ENCODE peak calls at places on chromosomes 4 and X, in five cellular contexts. One of them, this sample, is unnamed.

GRCh38 chrX:10158279-10158939 is 1.6 kb downstream of the CLCN4 start:
- DNase-seq in CD8-positive, alpha-beta T cell: no peak
- DNase-seq in Panc1: no peak
- DNase-seq in natural killer cell: no peak
- DNase-seq in coronary artery: no peak
- DNase-seq in this sample: peak; percentile 45

GRCh38 chrX:40109288-40110008 is 11.7 kb upstream of the BCOR start:
- DNase-seq in Panc1: no peak
- DNase-seq in CD8-positive, alpha-beta T cell: no peak
- DNase-seq in natural killer cell: no peak
- DNase-seq in coronary artery: no peak
- DNase-seq in this sample: peak; percentile 22

GRCh38 chrX:17697191-17697590 is 40.1 kb upstream of the SCML1 start:
- DNase-seq in CD8-positive, alpha-beta T cell: no peak
- DNase-seq in natural killer cell: no peak
- DNase-seq in Panc1: no peak
- DNase-seq in coronary artery: no peak
- DNase-seq in this sample: no peak

GRCh38 chr4:112145820-112146813 is 863 bp downstream of the FAM241A start:
- DNase-seq in CD8-positive, alpha-beta T cell: peak; percentile 59
- DNase-seq in coronary artery: peak; percentile 77
- DNase-seq in natural killer cell: peak; percentile 58
- DNase-seq in Panc1: no peak
- DNase-seq in this sample: peak; percentile 47

GRCh38 chrX:17860811-17861495 is at the start of gene RAI2:
- DNase-seq in Panc1: no peak
- DNase-seq in coronary artery: no peak
- DNase-seq in natural killer cell: no peak
- DNase-seq in CD8-positive, alpha-beta T cell: peak; percentile 49
- DNase-seq in this sample: no peak

GRCh38 chrX:109732319-109732779 is 708 bp downstream of the ACSL4 start:
- DNase-seq in natural killer cell: peak; percentile 17
- DNase-seq in Panc1: no peak
- DNase-seq in coronary artery: no peak
- DNase-seq in CD8-positive, alpha-beta T cell: peak; percentile 14
- DNase-seq in this sample: no peak

GRCh38 chr4:1255151-1255550 is 6.2 kb upstream of the CTBP1 start:
- DNase-seq in natural killer cell: no peak
- DNase-seq in Panc1: no peak
- DNase-seq in CD8-positive, alpha-beta T cell: no peak
- DNase-seq in coronary artery: no peak
- DNase-seq in this sample: no peak

GRCh38 chr4:81136161-81136910 is 78.7 kb downstream of the PRKG2 start:
- DNase-seq in CD8-positive, alpha-beta T cell: no peak
- DNase-seq in coronary artery: no peak
- DNase-seq in natural killer cell: no peak
- DNase-seq in Panc1: no peak
- DNase-seq in this sample: no peak

GRCh38 chr4:140935259-140935658 is 179.1 kb upstream of the TBC1D9 start:
- DNase-seq in Panc1: no peak
- DNase-seq in CD8-positive, alpha-beta T cell: no peak
- DNase-seq in coronary artery: no peak
- DNase-seq in natural killer cell: no peak
- DNase-seq in this sample: no peak

GRCh38 chr4:77358315-77358928 is 201.4 kb downstream of the CCNG2 start:
- DNase-seq in Panc1: peak; percentile 2
- DNase-seq in natural killer cell: no peak
- DNase-seq in CD8-positive, alpha-beta T cell: no peak
- DNase-seq in coronary artery: no peak
- DNase-seq in this sample: no peak

GRCh38 chr4:41538887-41539498 is 1.0 kb downstream of the LIMCH1 start:
- DNase-seq in Panc1: no peak
- DNase-seq in CD8-positive, alpha-beta T cell: no peak
- DNase-seq in coronary artery: peak; percentile 80
- DNase-seq in natural killer cell: no peak
- DNase-seq in this sample: no peak

GRCh38 chr4:152399246-152399645 is 136.6 kb downstream of the FBXW7 start:
- DNase-seq in Panc1: no peak
- DNase-seq in CD8-positive, alpha-beta T cell: no peak
- DNase-seq in coronary artery: no peak
- DNase-seq in natural killer cell: no peak
- DNase-seq in this sample: no peak

GRCh38 chr4:67714248-67714583 is 13.3 kb upstream of the UBA6 start:
- DNase-seq in Panc1: no peak
- DNase-seq in CD8-positive, alpha-beta T cell: no peak
- DNase-seq in coronary artery: no peak
- DNase-seq in natural killer cell: no peak
- DNase-seq in this sample: no peak

GRCh38 chrX:5788930-5789329 is 439.7 kb downstream of the NLGN4X start:
- DNase-seq in natural killer cell: no peak
- DNase-seq in Panc1: no peak
- DNase-seq in coronary artery: no peak
- DNase-seq in CD8-positive, alpha-beta T cell: no peak
- DNase-seq in this sample: no peak

GRCh38 chrX:152806035-152806434 is 24.5 kb downstream of the CETN2 start:
- DNase-seq in Panc1: no peak
- DNase-seq in natural killer cell: no peak
- DNase-seq in CD8-positive, alpha-beta T cell: no peak
- DNase-seq in coronary artery: no peak
- DNase-seq in this sample: no peak

GRCh38 chr4:154551872-154552686 is 1.9 kb upstream of the PLRG1 start:
- DNase-seq in Panc1: peak; percentile 56
- DNase-seq in coronary artery: peak; percentile 79
- DNase-seq in natural killer cell: peak; percentile 42
- DNase-seq in CD8-positive, alpha-beta T cell: peak; percentile 66
- DNase-seq in this sample: peak; percentile 39

GRCh38 chr4:1738410-1738809 is 17.1 kb downstream of the TACC3 start:
- DNase-seq in coronary artery: no peak
- DNase-seq in CD8-positive, alpha-beta T cell: no peak
- DNase-seq in natural killer cell: no peak
- DNase-seq in Panc1: no peak
- DNase-seq in this sample: no peak

GRCh38 chr4:174532479-174532878 is 10.2 kb upstream of the HPGD start:
- DNase-seq in Panc1: no peak
- DNase-seq in CD8-positive, alpha-beta T cell: no peak
- DNase-seq in natural killer cell: no peak
- DNase-seq in coronary artery: no peak
- DNase-seq in this sample: no peak

GRCh38 chr4:125388653-125389052 is 73.9 kb downstream of the FAT4 start:
- DNase-seq in coronary artery: no peak
- DNase-seq in Panc1: no peak
- DNase-seq in CD8-positive, alpha-beta T cell: no peak
- DNase-seq in natural killer cell: no peak
- DNase-seq in this sample: no peak

GRCh38 chrX:40394302-40394701 is 186.5 kb upstream of the ATP6AP2 start:
- DNase-seq in coronary artery: no peak
- DNase-seq in natural killer cell: no peak
- DNase-seq in CD8-positive, alpha-beta T cell: no peak
- DNase-seq in Panc1: no peak
- DNase-seq in this sample: no peak

GRCh38 chr4:6596948-6597347 is 22.0 kb downstream of the MAN2B2 start:
- DNase-seq in Panc1: no peak
- DNase-seq in CD8-positive, alpha-beta T cell: no peak
- DNase-seq in coronary artery: no peak
- DNase-seq in natural killer cell: no peak
- DNase-seq in this sample: no peak

GRCh38 chr4:17787315-17787714 is 5.9 kb upstream of the FAM184B start:
- DNase-seq in coronary artery: no peak
- DNase-seq in natural killer cell: no peak
- DNase-seq in Panc1: no peak
- DNase-seq in CD8-positive, alpha-beta T cell: no peak
- DNase-seq in this sample: no peak

GRCh38 chr4:140726776-140727500 is 29.2 kb downstream of the TBC1D9 start:
- DNase-seq in Panc1: no peak
- DNase-seq in CD8-positive, alpha-beta T cell: no peak
- DNase-seq in coronary artery: no peak
- DNase-seq in natural killer cell: no peak
- DNase-seq in this sample: no peak

GRCh38 chrX:10198254-10198653 is 41.5 kb downstream of the CLCN4 start:
- DNase-seq in coronary artery: no peak
- DNase-seq in natural killer cell: no peak
- DNase-seq in CD8-positive, alpha-beta T cell: no peak
- DNase-seq in Panc1: no peak
- DNase-seq in this sample: no peak

GRCh38 chr4:173367285-173367684 is 3.5 kb upstream of the SAP30 start:
- DNase-seq in coronary artery: no peak
- DNase-seq in natural killer cell: no peak
- DNase-seq in CD8-positive, alpha-beta T cell: no peak
- DNase-seq in Panc1: no peak
- DNase-seq in this sample: no peak

GRCh38 chrX:107940095-107940494 is 42.1 kb downstream of the TEX13B start:
- DNase-seq in natural killer cell: no peak
- DNase-seq in coronary artery: no peak
- DNase-seq in CD8-positive, alpha-beta T cell: no peak
- DNase-seq in Panc1: no peak
- DNase-seq in this sample: no peak

GRCh38 chrX:20067709-20068315 is 48.9 kb downstream of the MAP7D2 start:
- DNase-seq in natural killer cell: no peak
- DNase-seq in coronary artery: peak; percentile 78
- DNase-seq in Panc1: peak; percentile 18
- DNase-seq in CD8-positive, alpha-beta T cell: no peak
- DNase-seq in this sample: no peak

GRCh38 chrX:18426004-18426320 is 554 bp downstream of the CDKL5 start:
- DNase-seq in Panc1: no peak
- DNase-seq in coronary artery: no peak
- DNase-seq in natural killer cell: no peak
- DNase-seq in CD8-positive, alpha-beta T cell: no peak
- DNase-seq in this sample: no peak

DNA sequence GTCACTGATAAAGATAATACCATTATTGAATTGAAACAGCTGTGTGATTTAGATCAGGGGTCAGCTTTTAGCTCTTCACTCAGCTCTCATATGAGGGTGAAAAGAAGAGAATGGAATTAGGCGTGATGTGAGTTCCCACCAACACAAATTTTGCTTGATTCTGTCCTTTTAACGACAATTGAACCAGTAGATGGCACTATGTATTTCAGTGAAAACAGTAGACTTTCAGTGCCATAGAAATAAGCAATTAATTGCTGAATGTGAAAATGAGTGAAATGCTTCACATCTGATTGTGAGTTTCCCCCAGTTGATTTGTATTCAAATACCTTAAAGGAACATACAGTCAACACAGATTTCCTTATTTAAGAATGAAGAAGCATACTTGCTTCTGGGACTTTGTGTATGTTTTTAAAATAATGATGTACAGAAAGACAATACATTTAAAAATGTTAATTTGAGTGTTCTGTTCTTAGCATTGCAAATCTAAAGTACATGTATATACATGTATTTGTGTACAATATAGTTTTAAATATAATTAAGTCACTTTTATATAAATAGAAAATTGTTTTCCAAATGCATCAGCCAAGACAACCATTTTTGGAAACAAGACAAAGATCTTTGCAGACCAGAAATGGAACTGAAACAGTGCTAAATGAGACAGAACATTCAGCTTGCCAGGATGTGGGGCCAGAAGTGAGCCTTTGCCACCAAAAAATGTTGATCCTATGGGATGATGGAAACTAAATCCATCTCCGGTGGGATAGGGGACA is 178.8 kb downstream of the SNCA start:
- DNase-seq in CD8-positive, alpha-beta T cell: no peak
- DNase-seq in coronary artery: no peak
- DNase-seq in Panc1: no peak
- DNase-seq in natural killer cell: no peak
- DNase-seq in this sample: no peak
- TF ChIP-seq CTCF in CD8-positive, alpha-beta T cell: peak; percentile 36
- TF ChIP-seq CTCF in coronary artery: no peak
- TF ChIP-seq CTCF in Panc1: peak; percentile 20
- TF ChIP-seq CTCF in natural killer cell: no peak
- TF ChIP-seq CTCF in this sample: no peak

DNA sequence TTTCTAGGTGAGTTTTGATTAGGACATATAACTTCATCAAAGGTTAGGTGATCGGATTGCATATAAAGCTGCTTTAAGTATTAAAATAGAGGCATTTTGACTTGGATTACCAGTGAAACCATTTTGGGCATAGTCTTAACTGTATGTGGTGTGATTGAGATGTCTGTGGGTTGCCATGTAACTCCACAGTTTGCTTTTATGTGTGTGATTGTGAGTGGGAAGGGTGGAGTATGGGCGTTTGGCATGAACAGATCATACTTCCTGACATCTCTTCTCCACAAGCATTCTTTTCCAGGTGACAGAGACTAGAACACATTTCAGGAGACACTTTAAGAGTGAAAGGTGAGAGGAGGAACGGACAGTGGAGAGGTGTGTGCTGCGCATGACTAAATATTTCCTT is 136.1 kb downstream of the CEP135 start:
- DNase-seq in natural killer cell: no peak
- DNase-seq in Panc1: no peak
- DNase-seq in coronary artery: no peak
- DNase-seq in CD8-positive, alpha-beta T cell: no peak
- DNase-seq in this sample: no peak
- TF ChIP-seq CTCF in natural killer cell: no peak
- TF ChIP-seq CTCF in Panc1: no peak
- TF ChIP-seq CTCF in coronary artery: no peak
- TF ChIP-seq CTCF in CD8-positive, alpha-beta T cell: no peak
- TF ChIP-seq CTCF in this sample: no peak

DNA sequence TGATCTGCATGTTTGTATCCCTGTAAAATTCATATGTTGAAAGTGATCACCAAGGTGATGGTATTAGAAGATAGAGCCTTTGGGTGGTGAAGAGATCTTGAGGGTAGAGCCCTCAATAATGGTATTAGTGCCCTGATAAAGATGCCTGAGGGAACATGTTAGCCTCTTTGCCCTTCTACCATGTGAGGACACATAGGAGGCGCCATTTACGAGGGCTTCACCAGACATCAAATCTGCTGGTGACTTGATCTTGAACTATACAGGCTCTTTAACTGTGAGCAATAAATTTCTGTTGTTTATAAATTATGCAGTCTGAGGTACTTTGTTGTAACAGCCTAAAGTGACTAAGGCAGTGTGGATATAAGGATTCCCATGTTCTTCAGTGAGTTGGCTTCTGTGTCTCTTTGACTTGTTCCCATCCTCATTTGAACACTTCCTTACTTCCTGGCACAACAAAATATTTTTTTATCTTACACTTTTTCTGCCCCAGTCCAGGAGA is 11.8 kb downstream of the MOB1B start:
- DNase-seq in Panc1: no peak
- DNase-seq in natural killer cell: no peak
- DNase-seq in CD8-positive, alpha-beta T cell: no peak
- DNase-seq in coronary artery: no peak
- DNase-seq in this sample: no peak
- TF ChIP-seq CTCF in Panc1: no peak
- TF ChIP-seq CTCF in natural killer cell: no peak
- TF ChIP-seq CTCF in CD8-positive, alpha-beta T cell: no peak
- TF ChIP-seq CTCF in coronary artery: no peak
- TF ChIP-seq CTCF in this sample: no peak

DNA sequence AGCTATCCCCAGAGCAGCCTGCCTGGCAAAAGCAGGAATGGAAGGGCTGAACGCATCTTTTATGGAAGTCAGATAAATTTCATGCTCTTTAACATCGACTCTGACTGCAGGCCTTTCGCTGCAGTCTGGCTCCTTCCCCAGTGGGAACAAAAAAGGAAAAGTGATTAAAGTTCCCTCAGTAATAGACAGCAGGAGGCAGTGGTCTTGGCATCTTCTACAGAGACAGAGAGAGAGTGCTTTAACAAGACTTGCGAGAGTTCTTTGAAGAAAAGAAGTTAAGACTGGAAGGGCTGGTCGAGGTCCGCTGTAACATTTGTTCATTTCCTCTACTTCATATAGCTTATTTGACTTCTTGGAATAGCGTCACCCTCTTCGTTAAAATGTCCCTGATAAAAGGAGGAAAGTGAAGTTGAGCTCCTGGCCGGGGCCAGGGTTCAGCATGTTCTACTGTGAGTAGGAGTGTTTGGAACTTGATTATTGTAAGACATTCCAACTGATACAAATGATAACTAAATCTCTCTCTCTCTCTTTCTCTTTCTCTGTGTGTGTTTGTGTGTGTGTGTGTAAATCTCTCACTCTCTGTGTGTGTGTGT is 179.8 kb downstream of the SLIT2 start:
- DNase-seq in Panc1: no peak
- DNase-seq in CD8-positive, alpha-beta T cell: no peak
- DNase-seq in coronary artery: no peak
- DNase-seq in natural killer cell: no peak
- DNase-seq in this sample: no peak
- TF ChIP-seq CTCF in Panc1: no peak
- TF ChIP-seq CTCF in CD8-positive, alpha-beta T cell: no peak
- TF ChIP-seq CTCF in coronary artery: no peak
- TF ChIP-seq CTCF in natural killer cell: no peak
- TF ChIP-seq CTCF in this sample: no peak

This sample was measured in activated B cell treated with CpG ODN at 0.5 μM for 24 hours.